ENCODE peak calls at places on chromosomes 2 and 18, in seven cellular contexts. V is left ventricle myocardium inferior, Y is mesothelial cell of epicardium, R is Calu3, T is pancreas, E is fibroblast of mammary gland, L is fibroblast of the aortic adventitia. M is an unnamed sample.
A peak's percentile ranks its signal among the peaks of the same experiment; 100 is the strongest.

GRCh38 chr2:217713395-217714267 is 289.2 kb downstream of the TNS1 start:
- DNase-seq in V (peak; percentile 81), Y (peak; percentile 91), R (peak; percentile 92), T (peak; percentile 48), E (peak; percentile 63), L (peak; percentile 75), M (peak; percentile 57)

GRCh38 chr2:43458002-43458628 is 137.7 kb downstream of the THADA start:
- DNase-seq in V (no peak), Y (no peak), R (no peak), T (no peak), E (peak; percentile 96), L (peak; percentile 77), M (no peak)

GRCh38 chr2:182144039-182144779 is 158.6 kb downstream of the PPP1R1C start:
- DNase-seq in V (no peak), Y (no peak), R (no peak), T (no peak), E (no peak), L (no peak), M (no peak)

GRCh38 chr2:205727174-205727573 is 44.9 kb downstream of the NRP2 start:
- DNase-seq in V (no peak), Y (no peak), R (no peak), T (no peak), E (no peak), L (no peak), M (no peak)

GRCh38 chr2:185291035-185291647 is 447.5 kb upstream of the FSIP2 start:
- DNase-seq in V (no peak), Y (peak; percentile 67), R (peak; percentile 67), T (peak; percentile 52), E (peak; percentile 55), L (peak; percentile 59), M (no peak)

GRCh38 chr18:7070466-7070865 is 47.1 kb downstream of the LAMA1 start:
- DNase-seq in V (no peak), Y (no peak), R (no peak), T (no peak), E (no peak), L (no peak), M (no peak)

GRCh38 chr2:44580875-44581515 is 219.2 kb downstream of the CAMKMT start:
- DNase-seq in V (no peak), Y (no peak), R (no peak), T (no peak), E (no peak), L (no peak), M (no peak)

GRCh38 chr2:64651590-64651989 is 2.1 kb downstream of the SERTAD2 start:
- DNase-seq in V (no peak), Y (no peak), R (no peak), T (no peak), E (no peak), L (no peak), M (no peak)

GRCh38 chr2:79876430-79876829 is 363.6 kb downstream of the CTNNA2 start:
- DNase-seq in V (no peak), Y (no peak), R (no peak), T (no peak), E (peak; percentile 7), L (no peak), M (no peak)

GRCh38 chr2:99819766-99820165 is 322.6 kb downstream of the AFF3 start:
- DNase-seq in V (no peak), Y (no peak), R (no peak), T (no peak), E (peak; percentile 12), L (no peak), M (no peak)

GRCh38 chr2:99821039-99821438 is 321.4 kb downstream of the AFF3 start:
- DNase-seq in V (no peak), Y (no peak), R (no peak), T (no peak), E (peak; percentile 31), L (no peak), M (no peak)

GRCh38 chr2:99822487-99823218 is 319.7 kb downstream of the AFF3 start:
- DNase-seq in V (no peak), Y (no peak), R (no peak), T (no peak), E (no peak), L (no peak), M (no peak)

GRCh38 chr2:99818842-99819241 is 323.5 kb downstream of the AFF3 start:
- DNase-seq in V (no peak), Y (no peak), R (no peak), T (no peak), E (peak; percentile 49), L (peak; percentile 49), M (no peak)

DNA sequence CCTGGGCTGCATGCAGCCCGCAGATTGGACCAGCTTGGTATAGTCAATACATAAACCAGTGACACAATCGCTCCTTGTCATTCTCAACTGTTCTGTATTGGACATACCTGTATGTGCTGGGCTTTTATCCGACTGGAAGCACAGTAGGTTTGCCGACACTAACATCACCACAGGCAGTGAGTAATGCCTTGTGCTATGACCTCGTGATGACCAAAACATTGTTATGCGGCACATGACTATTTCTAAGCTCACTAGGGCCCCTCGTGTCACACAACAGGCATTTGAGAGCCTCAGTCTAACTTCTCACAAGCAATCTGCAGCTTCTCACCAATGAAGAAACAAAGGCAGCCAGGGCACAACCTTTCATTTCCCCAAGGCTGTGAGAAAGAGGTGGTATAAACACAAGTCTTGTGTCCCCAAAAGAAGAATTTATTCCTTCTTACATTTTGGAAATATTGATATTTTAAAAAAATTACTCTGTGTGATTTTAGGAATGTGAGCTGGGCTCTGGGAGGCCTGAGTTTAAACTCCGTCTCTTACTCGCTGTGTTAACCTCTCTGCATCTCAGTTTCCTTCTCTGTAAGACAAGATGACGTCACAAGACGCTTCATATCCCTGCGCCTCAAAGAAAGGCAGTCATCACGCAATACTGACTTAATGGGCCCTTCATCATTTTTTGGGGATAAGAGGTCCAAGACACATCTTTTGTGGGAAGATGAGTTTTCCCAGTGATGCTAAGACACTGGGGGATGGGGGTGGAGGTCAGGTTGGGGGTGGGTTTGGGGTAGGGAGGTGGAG is 320.6 kb downstream of the AFF3 start:
- DNase-seq in V (no peak), Y (no peak), R (no peak), T (no peak), E (peak; percentile 77), L (peak; percentile 39), M (no peak)
- TF ChIP-seq CTCF in V (no peak), Y (no peak), R (no peak), T (no peak), E (no peak), L (no peak), M (no peak)

DNA sequence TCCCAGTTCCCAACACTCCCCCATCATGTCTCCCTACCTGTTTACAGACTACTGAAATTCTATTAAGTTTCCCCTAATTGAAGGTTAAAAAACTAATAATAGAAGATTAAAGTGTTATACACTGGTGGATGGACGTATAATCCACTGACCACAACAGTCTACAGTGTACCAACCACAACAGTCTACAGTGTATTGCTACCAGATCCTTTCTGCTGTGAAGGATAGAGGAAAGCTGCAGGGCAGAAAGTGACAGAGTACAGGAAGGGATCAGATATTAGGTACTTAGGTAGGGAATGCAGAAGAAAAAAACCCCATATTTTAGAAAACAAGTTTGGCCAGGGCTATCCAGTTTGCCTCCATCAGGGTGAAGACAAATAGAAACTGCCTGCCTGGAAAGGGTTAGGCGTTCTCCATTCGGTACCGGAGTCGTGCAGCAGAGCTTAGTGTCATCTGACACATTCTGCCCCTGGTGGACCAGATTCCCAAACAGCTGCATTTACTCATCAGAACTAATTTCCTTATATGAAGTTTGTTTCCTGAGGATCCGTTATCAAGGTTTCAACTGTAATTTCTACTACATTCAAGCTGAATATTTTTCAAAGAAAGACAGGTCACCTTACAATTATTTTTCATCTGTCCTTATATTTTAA is 49.9 kb downstream of the KLF7 start:
- DNase-seq in V (peak; percentile 31), Y (no peak), R (no peak), T (no peak), E (peak; percentile 65), L (peak; percentile 46), M (no peak)
- TF ChIP-seq CTCF in V (peak; percentile 47), Y (no peak), R (no peak), T (no peak), E (peak; percentile 33), L (peak; percentile 32), M (no peak)

GRCh38 chr18:55579888-55580287 is 8.1 kb downstream of the TCF4 start:
- DNase-seq in V (no peak), Y (no peak), R (no peak), T (no peak), E (no peak), L (no peak), M (no peak)

GRCh38 chr18:55579471-55579870 is 8.5 kb downstream of the TCF4 start:
- DNase-seq in V (no peak), Y (no peak), R (no peak), T (no peak), E (no peak), L (no peak), M (no peak)

GRCh38 chr18:55575066-55575465 is 12.9 kb downstream of the TCF4 start:
- DNase-seq in V (no peak), Y (no peak), R (no peak), T (no peak), E (no peak), L (no peak), M (no peak)

GRCh38 chr18:55575949-55576348 is 12.0 kb downstream of the TCF4 start:
- DNase-seq in V (no peak), Y (no peak), R (no peak), T (no peak), E (no peak), L (no peak), M (no peak)

DNA sequence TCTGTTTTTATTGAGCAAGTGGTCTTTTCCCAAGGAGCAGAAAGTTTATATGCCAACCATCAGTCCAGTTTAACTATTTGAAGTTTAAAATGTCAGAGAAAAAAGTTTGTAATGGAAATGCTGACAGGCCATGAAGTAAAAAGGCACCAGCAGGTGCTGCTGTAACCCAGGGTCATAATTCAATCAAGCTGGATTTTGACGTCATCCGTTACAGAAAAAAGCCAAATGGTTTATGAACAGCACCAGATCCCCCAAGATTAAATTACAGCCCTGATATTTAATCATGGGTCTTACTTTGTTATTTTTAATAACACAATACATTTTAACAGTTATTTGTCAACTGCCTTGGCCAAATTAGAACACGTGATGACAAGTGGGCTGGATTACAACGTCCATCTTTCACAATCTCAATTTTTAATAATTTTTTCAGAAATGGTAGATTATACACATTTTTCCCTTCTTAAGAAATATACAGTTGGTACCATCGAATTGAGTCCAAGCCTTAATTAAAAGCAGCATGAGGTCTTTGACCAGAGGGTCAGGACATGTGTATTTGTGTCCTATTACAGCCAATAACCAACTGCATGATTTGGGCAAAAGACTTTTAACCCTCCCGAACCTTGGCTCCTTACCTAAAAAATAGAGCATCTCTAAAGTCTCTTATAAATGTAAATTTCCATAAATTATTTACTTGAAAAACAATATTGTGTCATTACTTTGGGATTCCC is 10.0 kb downstream of the TCF4 start:
- DNase-seq in V (no peak), Y (no peak), R (no peak), T (no peak), E (peak; percentile 21), L (no peak), M (no peak)
- TF ChIP-seq CTCF in V (no peak), Y (no peak), R (no peak), T (no peak), E (no peak), L (no peak), M (peak; percentile 22)

DNA sequence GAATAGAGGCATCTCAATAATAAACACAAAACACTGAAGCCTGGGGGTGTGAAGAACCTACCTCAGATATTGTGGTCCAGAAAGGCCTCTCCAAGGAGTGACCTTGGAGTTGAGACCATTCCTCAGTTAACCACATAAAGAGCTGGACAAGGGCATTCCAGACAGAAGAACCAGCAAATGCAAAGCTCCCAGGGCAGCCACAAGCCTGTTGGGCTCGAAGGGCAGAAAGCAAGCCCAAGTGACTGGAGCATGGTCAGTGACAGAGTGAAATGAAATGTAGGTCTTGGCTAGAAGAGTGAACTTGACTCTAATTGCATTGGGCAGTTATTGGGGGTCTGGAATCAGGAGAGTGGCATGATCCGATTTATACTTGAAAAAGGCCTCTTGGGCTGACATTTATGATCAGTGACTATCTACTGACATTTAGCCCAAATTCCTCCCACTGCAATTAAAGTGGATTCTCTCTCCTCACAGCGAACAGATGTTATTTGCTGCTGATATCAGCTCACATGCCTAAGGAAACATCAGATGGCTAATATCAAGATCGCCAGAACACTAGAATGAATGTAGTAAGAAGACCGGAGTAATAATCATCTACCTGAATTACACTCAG is 152.4 kb upstream of the KLF7 start:
- DNase-seq in V (no peak), Y (no peak), R (no peak), T (no peak), E (no peak), L (no peak), M (no peak)
- TF ChIP-seq CTCF in V (no peak), Y (no peak), R (no peak), T (no peak), E (no peak), L (no peak), M (no peak)